ENCODE peak calls at places on chromosomes 1 and 21, in four cellular contexts. L, N, G and C are unnamed samples.

GRCh38 chr1:56676571-56677035 is 31.5 kb downstream of the PRKAA2 start:
- DNase-seq in L (no peak), N (peak; percentile 45), G (no peak), C (no peak)

GRCh38 chr1:181104790-181105133 is 16.3 kb downstream of the IER5 start:
- DNase-seq in L (no peak), N (no peak), G (peak; percentile 74), C (no peak)

GRCh38 chr1:200247513-200247912 is 162.3 kb downstream of the ZNF281 start:
- DNase-seq in L (no peak), N (no peak), G (no peak), C (no peak)

GRCh38 chr1:46571691-46572225 is 20.3 kb upstream of the KNCN start:
- DNase-seq in L (no peak), N (no peak), G (no peak), C (no peak)

GRCh38 chr1:23577056-23577985 is 18.0 kb upstream of the ID3 start:
- DNase-seq in L (no peak), N (peak; percentile 88), G (no peak), C (peak; percentile 72)

GRCh38 chr21:34932233-34932632 is 116.9 kb downstream of the RUNX1 start:
- DNase-seq in L (no peak), N (no peak), G (no peak), C (no peak)

GRCh38 chr1:41020109-41020576 is 1.4 kb downstream of the SLFNL1 start:
- DNase-seq in L (no peak), N (no peak), G (no peak), C (no peak)

GRCh38 chr1:190474587-190475305 is 2.9 kb downstream of the BRINP3 start:
- DNase-seq in L (no peak), N (no peak), G (no peak), C (no peak)

GRCh38 chr1:156794506-156795373 is 21.9 kb downstream of the SH2D2A start:
- DNase-seq in L (no peak), N (no peak), G (no peak), C (no peak)

GRCh38 chr1:154483941-154484803 is 17.8 kb upstream of the TDRD10 start:
- DNase-seq in L (no peak), N (no peak), G (no peak), C (no peak)

GRCh38 chr1:97042551-97042950 is 321.0 kb downstream of the PTBP2 start:
- DNase-seq in L (no peak), N (peak; percentile 78), G (no peak), C (no peak)

GRCh38 chr21:45545691-45546531 is 3.7 kb upstream of the SLC19A1 start:
- DNase-seq in L (no peak), N (no peak), G (no peak), C (peak; percentile 2)

GRCh38 chr1:65423884-65424655 is 3.6 kb downstream of the LEPR start:
- DNase-seq in L (no peak), N (peak; percentile 96), G (no peak), C (no peak)

GRCh38 chr1:146051452-146051852 is 29.9 kb upstream of the HJV start:
- DNase-seq in L (no peak), N (no peak), G (no peak), C (no peak)

GRCh38 chr1:12469990-12470389 is 148.0 kb downstream of the DHRS3 start:
- DNase-seq in L (no peak), N (no peak), G (no peak), C (no peak)

GRCh38 chr1:220788146-220788545 is 1.4 kb downstream of the MTARC1 start:
- DNase-seq in L (no peak), N (no peak), G (no peak), C (no peak)

GRCh38 chr1:18938008-18938706 is 18.3 kb downstream of the IFFO2 start:
- DNase-seq in L (no peak), N (no peak), G (no peak), C (no peak)

GRCh38 chr1:4017636-4018365 is 117.7 kb upstream of the C1orf174 start:
- DNase-seq in L (no peak), N (no peak), G (no peak), C (no peak)

GRCh38 chr1:155929057-155929456 is 5.2 kb downstream of the KHDC4 start:
- DNase-seq in L (no peak), N (no peak), G (no peak), C (no peak)

GRCh38 chr1:220432408-220432807 is 95.5 kb upstream of the MARK1 start:
- DNase-seq in L (no peak), N (no peak), G (no peak), C (no peak)

GRCh38 chr1:25033828-25034451 is 103.9 kb upstream of the RUNX3 start:
- DNase-seq in L (no peak), N (no peak), G (peak; percentile 60), C (peak; percentile 33)

GRCh38 chr1:214277704-214278635 is 3.0 kb upstream of the SMYD2 start:
- DNase-seq in L (no peak), N (peak; percentile 63), G (no peak), C (peak; percentile 40)

GRCh38 chr1:66542811-66543767 is 9.1 kb downstream of the SGIP1 start:
- DNase-seq in L (no peak), N (peak; percentile 53), G (peak; percentile 73), C (peak; percentile 91)

GRCh38 chr1:34987018-34987417 is 1.9 kb upstream of the TMEM35B start:
- DNase-seq in L (no peak), N (peak; percentile 68), G (no peak), C (no peak)

GRCh38 chr1:161158316-161159016 is 834 bp upstream of the USP21 start:
- DNase-seq in L (no peak), N (no peak), G (no peak), C (no peak)

GRCh38 chr1:111565079-111565478 is 54.5 kb upstream of the RAP1A start:
- DNase-seq in L (no peak), N (peak; percentile 86), G (no peak), C (no peak)

GRCh38 chr1:110390096-110390495 is 730 bp downstream of the SLC16A4 start:
- DNase-seq in L (no peak), N (peak; percentile 76), G (peak; percentile 36), C (no peak)

GRCh38 chr21:37231247-37231645 is 35.9 kb downstream of the VPS26C start:
- DNase-seq in L (no peak), N (no peak), G (no peak), C (no peak)